ENCODE peak calls at places on chromosomes 13 and 19, in six cellular contexts. K is heart left ventricle, N is stomach, A is uterus, U is tibial nerve, D is breast epithelium. G is an unnamed sample.

GRCh38 chr13:48908381-48909087 is 67.2 kb upstream of the FNDC3A start:
- DNase-seq in K (no peak), N (no peak), A (no peak), U (no peak), D (no peak), G (no peak)

GRCh38 chr19:2353895-2354592 is 6.0 kb upstream of the TMPRSS9 start:
- DNase-seq in K (no peak), N (no peak), A (no peak), U (no peak), D (no peak), G (no peak)

GRCh38 chr19:54883228-54883627 is 9.2 kb downstream of the FCAR start:
- DNase-seq in K (no peak), N (no peak), A (no peak), U (no peak), D (no peak), G (no peak)

GRCh38 chr13:52738719-52739467 is 727 bp downstream of the CNMD start:
- DNase-seq in K (no peak), N (no peak), A (no peak), U (no peak), D (no peak), G (no peak)

GRCh38 chr13:99542788-99543406 is 41.6 kb downstream of the TM9SF2 start:
- DNase-seq in K (no peak), N (no peak), A (no peak), U (no peak), D (no peak), G (no peak)

GRCh38 chr19:9674669-9675357 is at the start of gene ZNF562:
- DNase-seq in K (peak; percentile 92), N (peak; percentile 88), A (peak; percentile 85), U (peak; percentile 79), D (peak; percentile 88), G (peak; percentile 82)

GRCh38 chr19:8208119-8208709 is 956 bp upstream of the CERS4 start:
- DNase-seq in K (no peak), N (peak; percentile 60), A (peak; percentile 30), U (no peak), D (no peak), G (peak; percentile 70)

GRCh38 chr19:16244091-16244490 is 46.4 kb downstream of the AP1M1 start:
- DNase-seq in K (no peak), N (no peak), A (no peak), U (no peak), D (no peak), G (no peak)

GRCh38 chr19:33375760-33376159 is 2.3 kb downstream of the CEBPG start:
- DNase-seq in K (no peak), N (no peak), A (peak; percentile 69), U (no peak), D (no peak), G (no peak)

GRCh38 chr13:20360041-20360491 is 127.9 kb upstream of the GJB6 start:
- DNase-seq in K (no peak), N (no peak), A (no peak), U (no peak), D (no peak), G (no peak)

GRCh38 chr19:8145969-8146368 is 3.4 kb downstream of the FBN3 start:
- DNase-seq in K (no peak), N (no peak), A (no peak), U (no peak), D (no peak), G (no peak)

GRCh38 chr13:32432856-32433255 is 4.9 kb upstream of the N4BP2L1 start:
- DNase-seq in K (no peak), N (no peak), A (no peak), U (no peak), D (no peak), G (peak; percentile 72)

GRCh38 chr19:29724741-29725140 is 9.7 kb upstream of the C19orf12 start:
- DNase-seq in K (no peak), N (no peak), A (no peak), U (no peak), D (no peak), G (no peak)

GRCh38 chr19:40610396-40611064 is 9.4 kb downstream of the LTBP4 start:
- DNase-seq in K (peak; percentile 76), N (peak; percentile 77), A (no peak), U (no peak), D (peak; percentile 77), G (no peak)

GRCh38 chr13:90416519-90416918 is 931.0 kb upstream of the MIR17HG start:
- DNase-seq in K (no peak), N (no peak), A (no peak), U (peak; percentile 7), D (no peak), G (no peak)

GRCh38 chr13:29858667-29859066 is 8.2 kb upstream of the UBL3 start:
- DNase-seq in K (no peak), N (no peak), A (no peak), U (no peak), D (no peak), G (no peak)

GRCh38 chr13:93045836-93046235 is 180.8 kb upstream of the GPC6 start:
- DNase-seq in K (no peak), N (no peak), A (no peak), U (no peak), D (no peak), G (no peak)

GRCh38 chr13:75633285-75633684 is 2.8 kb upstream of the LMO7 start:
- DNase-seq in K (no peak), N (no peak), A (no peak), U (no peak), D (no peak), G (no peak)

GRCh38 chr19:6396305-6396704 is 3.3 kb upstream of the GTF2F1 start:
- DNase-seq in K (no peak), N (no peak), A (no peak), U (no peak), D (no peak), G (no peak)

GRCh38 chr19:6393982-6394412 is 1.0 kb upstream of the GTF2F1 start:
- DNase-seq in K (no peak), N (no peak), A (no peak), U (no peak), D (no peak), G (no peak)

GRCh38 chr19:6392219-6393073 is 518 bp downstream of the GTF2F1 start:
- DNase-seq in K (no peak), N (no peak), A (no peak), U (no peak), D (no peak), G (no peak)

GRCh38 chr19:6394831-6395230 is 1.9 kb upstream of the GTF2F1 start:
- DNase-seq in K (no peak), N (no peak), A (no peak), U (no peak), D (no peak), G (no peak)

GRCh38 chr19:6393074-6393981 is at the start of gene GTF2F1:
- DNase-seq in K (peak; percentile 98), N (peak; percentile 92), A (peak; percentile 96), U (peak; percentile 91), D (peak; percentile 87), G (peak; percentile 83)
- TF ChIP-seq POLR2A in K (peak; percentile 40), N (no peak), A (no peak), U (no peak), D (peak; percentile 21), G (peak; percentile 8)

GRCh38 chr13:24068472-24068871 is 92.0 kb upstream of the SPATA13 start:
- DNase-seq in K (no peak), N (no peak), A (no peak), U (no peak), D (no peak), G (no peak)

GRCh38 chr13:24071423-24072075 is 89.0 kb upstream of the SPATA13 start:
- DNase-seq in K (no peak), N (no peak), A (peak; percentile 45), U (no peak), D (no peak), G (no peak)

GRCh38 chr13:24073657-24074056 is 86.9 kb upstream of the SPATA13 start:
- DNase-seq in K (no peak), N (no peak), A (no peak), U (no peak), D (no peak), G (no peak)

GRCh38 chr13:24074687-24075086 is 85.8 kb upstream of the SPATA13 start:
- DNase-seq in K (no peak), N (peak; percentile 73), A (no peak), U (no peak), D (no peak), G (peak; percentile 38)

DNA sequence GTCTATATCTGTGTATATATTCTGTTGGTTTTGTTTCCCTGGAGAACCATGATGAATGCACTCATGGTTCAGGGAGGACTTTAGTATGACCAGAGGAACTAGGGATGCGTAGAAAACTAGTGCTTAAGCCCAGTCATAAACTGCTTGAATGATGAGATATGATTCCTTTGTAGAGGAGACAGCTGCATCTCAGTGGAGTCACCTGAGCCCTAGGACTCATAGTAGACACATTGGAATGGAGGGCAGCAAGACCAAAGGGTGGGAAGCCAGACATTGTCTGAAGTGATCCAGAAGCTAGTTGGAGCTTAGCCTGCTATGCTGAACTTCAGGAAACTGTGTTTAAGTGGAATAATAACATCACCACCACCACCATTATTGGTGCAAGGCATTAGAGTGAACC is 89.5 kb upstream of the SPATA13 start:
- DNase-seq in K (no peak), N (no peak), A (no peak), U (no peak), D (no peak), G (no peak)
- H3K27ac ChIP-seq in K (peak overlapping the region; percentile 74), N (peak overlapping the region; percentile 10), A (peak overlapping the region; percentile 77), U (no peak overlapping the region), D (no peak overlapping the region), G (no peak overlapping the region)

DNA sequence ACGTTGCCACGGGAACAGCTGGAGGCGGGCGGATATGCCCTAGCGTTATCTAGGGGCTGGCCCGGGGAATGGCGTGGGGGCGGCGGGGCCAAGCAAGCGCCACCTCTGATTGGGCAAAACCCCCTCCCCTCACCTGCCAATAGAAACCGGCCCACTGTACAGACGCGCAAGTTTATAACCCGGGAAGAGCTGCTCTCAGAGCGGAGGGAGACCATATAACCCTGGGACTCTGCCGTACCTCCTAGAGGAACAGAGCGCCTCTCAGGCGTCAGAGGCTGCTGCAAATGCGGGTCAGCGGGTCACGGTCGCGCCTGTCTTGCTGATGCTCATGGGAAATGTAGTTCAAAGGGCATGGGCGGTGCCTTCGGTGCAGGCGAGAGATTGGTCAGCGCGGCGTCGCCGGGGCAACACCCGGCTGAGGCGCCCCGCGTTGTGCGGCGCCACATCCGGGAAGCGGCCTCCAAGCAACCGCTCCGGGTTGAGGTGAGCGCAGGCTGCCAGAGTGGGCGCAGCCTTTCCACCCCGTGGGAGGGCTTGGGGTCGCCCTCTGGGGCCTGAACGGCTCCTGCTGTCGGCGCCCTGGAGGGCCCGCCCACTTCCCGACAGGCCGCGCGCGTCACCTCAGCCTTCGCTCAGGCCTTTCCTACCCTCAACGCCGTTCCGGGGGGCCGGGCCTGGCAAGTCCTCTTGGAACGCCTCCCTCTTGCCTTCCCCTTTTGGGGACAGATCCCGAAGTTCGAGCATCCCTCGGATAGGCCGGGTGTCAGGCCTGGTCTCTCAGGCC is at the start of gene ZNF446:
- DNase-seq in K (peak; percentile 98), N (peak; percentile 97), A (peak; percentile 98), U (peak; percentile 99), D (peak; percentile 95), G (peak; percentile 94)
- TF ChIP-seq POLR2A in K (peak; percentile 59), N (no peak), A (no peak), U (peak; percentile 66), D (peak; percentile 53), G (peak; percentile 24)

GRCh38 chr19:31408460-31409124 is 59.4 kb upstream of the TSHZ3 start:
- DNase-seq in K (peak; percentile 41), N (no peak), A (peak; percentile 22), U (no peak), D (no peak), G (no peak)

GRCh38 chr19:31402931-31403330 is 53.7 kb upstream of the TSHZ3 start:
- DNase-seq in K (no peak), N (no peak), A (no peak), U (no peak), D (no peak), G (no peak)

GRCh38 chr19:31402529-31402928 is 53.3 kb upstream of the TSHZ3 start:
- DNase-seq in K (no peak), N (no peak), A (no peak), U (no peak), D (no peak), G (no peak)

GRCh38 chr19:31406106-31406505 is 56.9 kb upstream of the TSHZ3 start:
- DNase-seq in K (no peak), N (no peak), A (no peak), U (no peak), D (no peak), G (no peak)
- H3K27ac ChIP-seq in K (no peak overlapping the region), N (no peak overlapping the region), A (no peak overlapping the region), U (no peak overlapping the region), D (no peak overlapping the region), G (no peak overlapping the region)